ENCODE peak calls at places on chromosome 3, in ten cellular contexts. K, L, Y, G, Q, F, O, A, S and B are unnamed samples.

GRCh38 chr3:18424213-18424861 is 802 bp downstream of the SATB1 start:
- DNase-seq in K (peak), L (no peak), Y (no peak), G (no peak), Q (no peak), F (no peak), O (no peak), A (no peak), S (no peak), B (peak)

GRCh38 chr3:4744405-4745239 is 234.6 kb upstream of the BHLHE40 start:
- DNase-seq in K (no peak), L (no peak), Y (peak), G (no peak), Q (no peak), F (no peak), O (no peak), A (no peak), S (no peak), B (no peak)

GRCh38 chr3:72077473-72078259 is 292.7 kb upstream of the PROK2 start:
- DNase-seq in K (no peak), L (no peak), Y (no peak), G (no peak), Q (no peak), F (no peak), O (no peak), A (no peak), S (no peak), B (no peak)

GRCh38 chr3:19147905-19148767 is at the start of gene KCNH8:
- DNase-seq in K (peak), L (no peak), Y (no peak), G (no peak), Q (no peak), F (peak), O (no peak), A (peak), S (peak), B (peak)

GRCh38 chr3:195906865-195907729 is 1.3 kb downstream of the TNK2 start:
- DNase-seq in K (peak), L (peak), Y (no peak), G (no peak), Q (peak), F (peak), O (no peak), A (peak), S (peak), B (peak)

GRCh38 chr3:51382947-51383578 is 2.0 kb upstream of the MANF start:
- DNase-seq in K (peak), L (no peak), Y (no peak), G (no peak), Q (no peak), F (no peak), O (no peak), A (no peak), S (no peak), B (no peak)

GRCh38 chr3:49098429-49098828 is 4.6 kb upstream of the QRICH1 start:
- DNase-seq in K (peak), L (no peak), Y (no peak), G (no peak), Q (no peak), F (peak), O (peak), A (no peak), S (no peak), B (no peak)

GRCh38 chr3:99365396-99365795 is 273.0 kb upstream of the COL8A1 start:
- DNase-seq in K (no peak), L (no peak), Y (no peak), G (no peak), Q (no peak), F (no peak), O (peak), A (no peak), S (no peak), B (no peak)

GRCh38 chr3:191051037-191051436 is 148.0 kb upstream of the OSTN start:
- DNase-seq in K (no peak), L (no peak), Y (peak), G (peak), Q (no peak), F (peak), O (no peak), A (peak), S (no peak), B (no peak)

GRCh38 chr3:42755681-42756578 is 17.1 kb downstream of the CCDC13 start:
- DNase-seq in K (no peak), L (no peak), Y (peak), G (peak), Q (no peak), F (peak), O (peak), A (peak), S (no peak), B (no peak)

GRCh38 chr3:77799280-77799679 is 759.4 kb downstream of the ROBO2 start:
- DNase-seq in K (no peak), L (no peak), Y (no peak), G (no peak), Q (no peak), F (peak), O (no peak), A (no peak), S (no peak), B (no peak)

GRCh38 chr3:60216462-60216861 is 1034.8 kb downstream of the FHIT start:
- DNase-seq in K (no peak), L (no peak), Y (no peak), G (no peak), Q (no peak), F (no peak), O (no peak), A (no peak), S (no peak), B (no peak)

GRCh38 chr3:32552013-32552412 is 18.6 kb downstream of the DYNC1LI1 start:
- DNase-seq in K (no peak), L (no peak), Y (no peak), G (no peak), Q (no peak), F (no peak), O (no peak), A (no peak), S (no peak), B (no peak)

GRCh38 chr3:158093526-158093925 is 12.7 kb downstream of the SHOX2 start:
- DNase-seq in K (no peak), L (no peak), Y (no peak), G (no peak), Q (no peak), F (no peak), O (no peak), A (no peak), S (no peak), B (no peak)

GRCh38 chr3:158727499-158728377 is 4.5 kb downstream of the RARRES1 start:
- DNase-seq in K (no peak), L (no peak), Y (peak), G (peak), Q (no peak), F (peak), O (peak), A (peak), S (peak), B (no peak)

GRCh38 chr3:81394656-81395055 is 366.8 kb downstream of the GBE1 start:
- DNase-seq in K (no peak), L (no peak), Y (no peak), G (no peak), Q (no peak), F (no peak), O (no peak), A (no peak), S (no peak), B (no peak)

GRCh38 chr3:185733980-185734724 is 90.7 kb downstream of the IGF2BP2 start:
- DNase-seq in K (no peak), L (no peak), Y (peak), G (peak), Q (no peak), F (peak), O (peak), A (peak), S (no peak), B (no peak)

GRCh38 chr3:148330486-148330885 is 367.2 kb upstream of the AGTR1 start:
- DNase-seq in K (no peak), L (no peak), Y (no peak), G (no peak), Q (no peak), F (peak), O (no peak), A (no peak), S (no peak), B (no peak)

GRCh38 chr3:171741377-171741776 is 68.9 kb downstream of the PLD1 start:
- DNase-seq in K (no peak), L (no peak), Y (no peak), G (no peak), Q (no peak), F (no peak), O (no peak), A (no peak), S (no peak), B (no peak)

GRCh38 chr3:105367063-105367405 is 325 bp downstream of the ALCAM start:
- DNase-seq in K (no peak), L (peak), Y (no peak), G (no peak), Q (peak), F (peak), O (no peak), A (no peak), S (peak), B (no peak)

GRCh38 chr3:189490749-189491148 is 140.4 kb upstream of the TP63 start:
- DNase-seq in K (no peak), L (no peak), Y (peak), G (no peak), Q (no peak), F (no peak), O (no peak), A (peak), S (no peak), B (no peak)

GRCh38 chr3:32405155-32405554 is 13.5 kb downstream of the CMTM7 start:
- DNase-seq in K (no peak), L (no peak), Y (peak), G (no peak), Q (no peak), F (no peak), O (no peak), A (no peak), S (no peak), B (no peak)

GRCh38 chr3:115071611-115072010 is 75.5 kb downstream of the ZBTB20 start:
- DNase-seq in K (no peak), L (no peak), Y (peak), G (peak), Q (no peak), F (no peak), O (peak), A (no peak), S (no peak), B (no peak)

GRCh38 chr3:53269888-53270880 is 14.4 kb upstream of the TKT start:
- DNase-seq in K (peak), L (no peak), Y (peak), G (peak), Q (no peak), F (peak), O (peak), A (peak), S (no peak), B (no peak)

GRCh38 chr3:32568953-32569352 is 1.7 kb downstream of the DYNC1LI1 start:
- DNase-seq in K (no peak), L (no peak), Y (peak), G (no peak), Q (no peak), F (no peak), O (no peak), A (no peak), S (no peak), B (no peak)